ENCODE peak calls at places on chromosomes 7 and 10, in six cellular contexts. X is colonic mucosa, D is thoracic aorta, I is Panc1, Q is endodermal cell, F is heart left ventricle. G is an unnamed sample.

GRCh38 chr10:24223341-24223740 is 14.4 kb downstream of the KIAA1217 start:
- DNase-seq in X (no peak), D (no peak), I (no peak), Q (no peak), F (no peak), G (no peak)

GRCh38 chr7:130473289-130473688 is 18.6 kb upstream of the MEST start:
- DNase-seq in X (no peak), D (no peak), I (no peak), Q (no peak), F (no peak), G (no peak)

GRCh38 chr7:134371536-134371935 is 54.8 kb upstream of the SLC35B4 start:
- DNase-seq in X (no peak), D (no peak), I (no peak), Q (no peak), F (no peak), G (no peak)

GRCh38 chr10:7797582-7797981 is 9.6 kb downstream of the ATP5F1C start:
- DNase-seq in X (no peak), D (no peak), I (no peak), Q (no peak), F (peak), G (no peak)

GRCh38 chr10:124493191-124493936 is 31.7 kb downstream of the LHPP start:
- DNase-seq in X (no peak), D (no peak), I (no peak), Q (no peak), F (no peak), G (no peak)

GRCh38 chr10:729213-729612 is 39.7 kb upstream of the DIP2C start:
- DNase-seq in X (no peak), D (no peak), I (no peak), Q (no peak), F (no peak), G (no peak)

GRCh38 chr7:12493866-12494265 is 76.7 kb upstream of the SCIN start:
- DNase-seq in X (no peak), D (no peak), I (no peak), Q (no peak), F (no peak), G (no peak)

GRCh38 chr10:66362522-66362921 is 563.3 kb upstream of the LRRTM3 start:
- DNase-seq in X (no peak), D (no peak), I (no peak), Q (no peak), F (no peak), G (no peak)

GRCh38 chr7:131859162-131859821 is 302.9 kb upstream of the PODXL start:
- DNase-seq in X (peak), D (peak), I (peak), Q (peak), F (peak), G (peak)

GRCh38 chr7:121204537-121204936 is 124.3 kb upstream of the WNT16 start:
- DNase-seq in X (no peak), D (no peak), I (no peak), Q (no peak), F (peak), G (no peak)

DNA sequence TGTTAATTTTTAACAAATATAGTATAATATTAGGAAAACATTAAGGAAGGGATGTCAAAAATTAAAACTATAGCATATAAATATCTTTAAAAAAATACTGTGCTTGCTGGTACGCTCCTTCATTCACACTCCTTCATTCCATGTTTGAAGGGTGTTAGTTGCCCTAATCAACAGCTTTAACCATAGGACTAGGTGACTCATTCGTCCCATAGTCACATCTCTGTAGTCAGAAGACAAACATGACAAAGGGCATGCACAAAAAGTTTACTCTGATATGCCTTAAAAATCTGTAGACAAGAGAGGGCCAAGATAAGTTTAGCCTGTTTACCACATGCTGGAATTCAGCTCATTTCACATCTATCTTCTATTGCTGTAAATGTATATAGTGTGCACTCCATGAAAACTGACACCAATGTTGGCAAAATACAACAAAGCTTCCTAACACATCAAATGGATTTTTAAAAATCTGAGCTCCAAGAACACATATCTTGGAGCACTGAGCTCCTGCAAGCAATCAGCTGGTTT is 628 bp downstream of the FAM13C start:
- DNase-seq in X (no peak), D (no peak), I (no peak), Q (no peak), F (no peak), G (no peak)
- H3K27ac ChIP-seq in X (peak), D (peak), I (no peak), Q (peak), F (peak), G (peak)

GRCh38 chr10:19999440-19999839 is 183.2 kb downstream of the PLXDC2 start:
- DNase-seq in X (no peak), D (no peak), I (no peak), Q (no peak), F (no peak), G (no peak)
- H3K27ac ChIP-seq in X (peak), D (no peak), I (no peak), Q (no peak), F (no peak), G (no peak)

GRCh38 chr7:47153571-47153970 is 428.3 kb downstream of the TNS3 start:
- DNase-seq in X (no peak), D (no peak), I (no peak), Q (peak), F (no peak), G (no peak)
- H3K27ac ChIP-seq in X (no peak), D (no peak), I (no peak), Q (no peak), F (no peak), G (no peak)

DNA sequence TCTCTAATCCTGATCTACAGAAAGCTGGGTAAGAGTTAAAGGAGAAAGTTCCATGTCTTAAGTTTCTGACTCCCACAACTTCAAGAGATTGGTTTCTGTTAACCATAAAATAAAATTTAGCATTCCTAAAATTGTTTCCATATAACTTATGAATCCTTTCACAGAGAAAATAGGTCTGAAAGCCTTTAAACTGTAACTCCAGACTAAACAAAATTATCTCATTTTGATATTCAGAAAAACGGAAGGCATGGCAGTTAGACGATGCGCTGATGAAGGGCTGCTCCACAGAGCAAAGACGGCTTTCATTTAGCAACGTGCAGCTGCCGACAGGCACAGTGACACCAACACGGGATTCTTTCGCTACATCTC is 133.3 kb downstream of the SLC25A13 start:
- DNase-seq in X (no peak), D (no peak), I (no peak), Q (no peak), F (no peak), G (no peak)
- H3K27ac ChIP-seq in X (no peak), D (peak), I (no peak), Q (no peak), F (no peak), G (no peak)

DNA sequence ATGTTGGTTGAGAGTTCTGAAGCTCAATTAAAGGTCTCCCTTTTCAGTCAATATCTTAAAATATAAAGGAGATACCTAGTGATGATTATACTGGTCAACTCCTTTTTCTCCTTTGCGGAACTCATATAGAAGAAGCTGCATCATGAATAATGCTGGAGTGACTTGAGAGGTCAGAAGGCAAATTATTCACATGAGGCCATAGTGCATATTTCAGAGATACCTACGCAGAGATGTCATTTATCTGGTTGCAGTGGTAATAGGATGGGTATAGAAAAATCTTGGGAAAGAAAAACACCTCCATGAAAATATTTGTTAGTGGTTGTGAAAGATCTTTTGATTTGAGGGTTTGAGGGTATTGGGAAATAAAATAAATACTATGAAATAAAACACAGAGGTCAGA is 47.7 kb downstream of the NXPH1 start:
- DNase-seq in X (no peak), D (no peak), I (no peak), Q (no peak), F (no peak), G (no peak)
- H3K27ac ChIP-seq in X (no peak), D (no peak), I (no peak), Q (no peak), F (no peak), G (no peak)

GRCh38 chr10:33365871-33366411 is 31.5 kb upstream of the NRP1 start:
- DNase-seq in X (no peak), D (no peak), I (no peak), Q (no peak), F (no peak), G (no peak)
- H3K27ac ChIP-seq in X (no peak), D (no peak), I (no peak), Q (no peak), F (peak), G (no peak)

DNA sequence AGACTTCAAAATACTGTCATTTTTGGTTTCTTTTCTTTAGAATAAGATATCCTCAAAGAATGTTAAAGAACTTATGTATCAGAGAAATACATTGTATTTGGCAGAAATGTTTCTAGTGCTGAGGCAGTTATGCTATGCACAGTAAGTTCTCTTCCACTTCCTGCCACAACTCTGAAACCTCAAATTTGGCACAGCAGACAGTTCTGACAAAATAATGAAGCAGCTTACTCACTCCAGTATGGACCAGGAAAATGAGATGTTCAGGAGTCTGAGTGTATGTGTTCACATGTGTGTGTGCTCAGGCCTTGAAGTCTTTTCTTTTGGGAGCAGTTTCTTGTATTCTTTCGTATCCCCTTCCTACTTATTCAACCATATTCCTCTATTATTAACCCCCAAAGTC is 197.0 kb upstream of the AGK start:
- DNase-seq in X (no peak), D (no peak), I (no peak), Q (no peak), F (no peak), G (no peak)
- H3K27ac ChIP-seq in X (no peak), D (no peak), I (no peak), Q (no peak), F (no peak), G (no peak)

GRCh38 chr10:96272256-96272985 is 1.1 kb upstream of the BLNK start:
- DNase-seq in X (peak), D (no peak), I (no peak), Q (no peak), F (no peak), G (no peak)
- H3K27ac ChIP-seq in X (peak), D (peak), I (no peak), Q (no peak), F (peak), G (peak)

GRCh38 chr7:1675036-1675671 is 5.1 kb downstream of the ELFN1 start:
- DNase-seq in X (no peak), D (no peak), I (no peak), Q (peak), F (no peak), G (no peak)

GRCh38 chr7:1675673-1676549 is 5.8 kb downstream of the ELFN1 start:
- DNase-seq in X (no peak), D (no peak), I (no peak), Q (peak), F (no peak), G (no peak)

GRCh38 chr7:1672851-1673486 is 2.9 kb downstream of the ELFN1 start:
- DNase-seq in X (no peak), D (no peak), I (no peak), Q (peak), F (no peak), G (no peak)

GRCh38 chr7:1673581-1674102 is 3.6 kb downstream of the ELFN1 start:
- DNase-seq in X (no peak), D (no peak), I (no peak), Q (peak), F (no peak), G (no peak)

GRCh38 chr7:1674161-1675035 is 4.3 kb downstream of the ELFN1 start:
- DNase-seq in X (no peak), D (no peak), I (no peak), Q (peak), F (no peak), G (no peak)
- H3K27ac ChIP-seq in X (no peak), D (no peak), I (no peak), Q (no peak), F (no peak), G (no peak)